ENCODE peak calls at places on chromosomes 13 and 19, in seven cellular contexts. F is activated CD4-positive, alpha-beta T cell treated with anti-CD3 and anti-CD28 coated beads, Interleukin-2, amount 50 U/mL, for 24 hours; M is T-cell; D is dorsolateral prefrontal cortex; X is NCI-H510A; E is heart left ventricle; N is LHCN-M2. P is an unnamed sample.

GRCh38 chr19:741506-742131 is 9.3 kb upstream of the MISP start:
- DNase-seq in F (no peak), M (no peak), D (no peak), X (no peak), E (no peak), N (no peak), P (no peak)

GRCh38 chr13:27977476-27978300 is 8.6 kb upstream of the CDX2 start:
- DNase-seq in F (no peak), M (no peak), D (no peak), X (no peak), E (no peak), N (no peak), P (no peak)

GRCh38 chr13:44109986-44110640 is 230.4 kb downstream of the LACC1 start:
- DNase-seq in F (no peak), M (no peak), D (no peak), X (no peak), E (no peak), N (no peak), P (no peak)

GRCh38 chr19:50818859-50819472 is 4.6 kb downstream of the KLK1 start:
- DNase-seq in F (no peak), M (no peak), D (no peak), X (no peak), E (no peak), N (no peak), P (no peak)

GRCh38 chr13:30818323-30818960 is 83.1 kb downstream of the ALOX5AP start:
- DNase-seq in F (no peak), M (no peak), D (no peak), X (no peak), E (peak; percentile 72), N (peak; percentile 89), P (no peak)

GRCh38 chr13:54241719-54242118 is 1213.1 kb downstream of the OLFM4 start:
- DNase-seq in F (no peak), M (no peak), D (no peak), X (peak; percentile 80), E (no peak), N (no peak), P (no peak)

GRCh38 chr19:55248704-55249103 is 10.1 kb downstream of the PPP6R1 start:
- DNase-seq in F (no peak), M (no peak), D (no peak), X (no peak), E (no peak), N (no peak), P (no peak)

GRCh38 chr13:23616228-23616627 is 46.0 kb downstream of the TNFRSF19 start:
- DNase-seq in F (no peak), M (no peak), D (no peak), X (no peak), E (no peak), N (no peak), P (no peak)

GRCh38 chr19:54478677-54479266 is 5.7 kb upstream of the CDC42EP5 start:
- DNase-seq in F (no peak), M (no peak), D (no peak), X (no peak), E (no peak), N (peak; percentile 44), P (no peak)

GRCh38 chr19:53538378-53539109 is 599 bp downstream of the ZNF331 start:
- DNase-seq in F (no peak), M (no peak), D (no peak), X (no peak), E (no peak), N (no peak), P (no peak)

GRCh38 chr13:114067886-114068722 is 64.3 kb downstream of the RASA3 start:
- DNase-seq in F (no peak), M (peak; percentile 43), D (no peak), X (no peak), E (peak; percentile 29), N (no peak), P (no peak)

GRCh38 chr19:2207991-2208860 is 27.9 kb downstream of the PLEKHJ1 start:
- DNase-seq in F (no peak), M (no peak), D (no peak), X (no peak), E (peak; percentile 83), N (peak; percentile 88), P (no peak)

GRCh38 chr19:6226444-6227155 is 53.2 kb downstream of the MLLT1 start:
- DNase-seq in F (no peak), M (no peak), D (no peak), X (no peak), E (no peak), N (no peak), P (no peak)

GRCh38 chr13:110340812-110341444 is 33.8 kb downstream of the COL4A2 start:
- DNase-seq in F (no peak), M (peak; percentile 42), D (no peak), X (no peak), E (peak; percentile 93), N (peak; percentile 75), P (no peak)

P was measured in amygdala.